ENCODE peak calls at places on chromosomes 1 and 21, in ten cellular contexts. G is NB4, L is endothelial cell of umbilical vein, A is heart left ventricle, Y is ovary, U is esophagus squamous epithelium, V is GM12891, J is body of pancreas, H is transverse colon, O is stomach. B is an unnamed sample.

GRCh38 chr1:11753555-11754208 is 8.3 kb upstream of the C1orf167 start:
- DNase-seq in G (no peak), L (no peak), A (no peak), Y (no peak), U (no peak), V (no peak), J (no peak), H (no peak), O (no peak), B (no peak)

GRCh38 chr1:156090822-156091188 is 8.5 kb upstream of the MEX3A start:
- DNase-seq in G (peak), L (peak), A (peak), Y (peak), U (no peak), V (peak), J (peak), H (peak), O (peak), B (peak)

GRCh38 chr21:37208056-37208705 is 59.0 kb downstream of the VPS26C start:
- DNase-seq in G (peak), L (no peak), A (peak), Y (no peak), U (no peak), V (no peak), J (peak), H (peak), O (peak), B (peak)

GRCh38 chr21:29187939-29188338 is 57.5 kb downstream of the MAP3K7CL start:
- DNase-seq in G (no peak), L (peak), A (no peak), Y (no peak), U (no peak), V (no peak), J (peak), H (no peak), O (no peak), B (no peak)

GRCh38 chr21:34857122-34857713 is 188.4 kb downstream of the CLIC6 start:
- DNase-seq in G (no peak), L (peak), A (no peak), Y (no peak), U (no peak), V (no peak), J (no peak), H (no peak), O (no peak), B (no peak)

GRCh38 chr1:24745711-24746582 is 700 bp downstream of the CLIC4 start:
- DNase-seq in G (peak), L (peak), A (peak), Y (peak), U (no peak), V (no peak), J (peak), H (peak), O (peak), B (no peak)

GRCh38 chr1:196628838-196629237 is 20.6 kb upstream of the KCNT2 start:
- DNase-seq in G (no peak), L (no peak), A (no peak), Y (no peak), U (no peak), V (no peak), J (no peak), H (no peak), O (no peak), B (no peak)

GRCh38 chr1:9186082-9186859 is 48.3 kb upstream of the H6PD start:
- DNase-seq in G (no peak), L (no peak), A (no peak), Y (no peak), U (no peak), V (no peak), J (no peak), H (no peak), O (no peak), B (no peak)

GRCh38 chr21:28283652-28284490 is 708.8 kb downstream of the LTN1 start:
- DNase-seq in G (no peak), L (peak), A (no peak), Y (no peak), U (no peak), V (no peak), J (peak), H (no peak), O (no peak), B (no peak)

GRCh38 chr1:86696522-86696921 is 7.9 kb upstream of the SH3GLB1 start:
- DNase-seq in G (no peak), L (peak), A (no peak), Y (no peak), U (no peak), V (no peak), J (no peak), H (no peak), O (no peak), B (no peak)

GRCh38 chr1:171258429-171258828 is 10.1 kb downstream of the FMO1 start:
- DNase-seq in G (no peak), L (no peak), A (no peak), Y (no peak), U (no peak), V (no peak), J (no peak), H (no peak), O (no peak), B (no peak)

GRCh38 chr1:166819982-166820381 is 19.3 kb upstream of the POGK start:
- DNase-seq in G (no peak), L (no peak), A (no peak), Y (no peak), U (no peak), V (no peak), J (no peak), H (no peak), O (no peak), B (no peak)

GRCh38 chr1:50724626-50725286 is 235.3 kb downstream of the FAF1 start:
- DNase-seq in G (peak), L (peak), A (no peak), Y (no peak), U (no peak), V (peak), J (no peak), H (no peak), O (no peak), B (no peak)

GRCh38 chr1:1068374-1069060 is 5.6 kb downstream of the RNF223 start:
- DNase-seq in G (no peak), L (no peak), A (no peak), Y (no peak), U (no peak), V (peak), J (peak), H (peak), O (peak), B (peak)

GRCh38 chr1:53450225-53450624 is 9.0 kb upstream of the DMRTB1 start:
- DNase-seq in G (peak), L (no peak), A (no peak), Y (no peak), U (no peak), V (no peak), J (no peak), H (no peak), O (no peak), B (no peak)

GRCh38 chr1:57674803-57675202 is 250.9 kb upstream of the DAB1 start:
- DNase-seq in G (peak), L (no peak), A (no peak), Y (no peak), U (no peak), V (no peak), J (no peak), H (no peak), O (no peak), B (no peak)

GRCh38 chr1:235027076-235027861 is 101.4 kb downstream of the TOMM20 start:
- DNase-seq in G (no peak), L (no peak), A (no peak), Y (no peak), U (no peak), V (no peak), J (no peak), H (no peak), O (peak), B (no peak)

GRCh38 chr1:18055181-18055580 is 52.4 kb upstream of the IGSF21 start:
- DNase-seq in G (no peak), L (no peak), A (no peak), Y (no peak), U (no peak), V (no peak), J (no peak), H (no peak), O (no peak), B (no peak)

GRCh38 chr1:91872560-91873081 is 13.3 kb downstream of the TGFBR3 start:
- DNase-seq in G (peak), L (no peak), A (no peak), Y (no peak), U (no peak), V (no peak), J (no peak), H (no peak), O (no peak), B (no peak)

GRCh38 chr1:223243441-223244050 is 100.5 kb upstream of the TLR5 start:
- DNase-seq in G (no peak), L (no peak), A (no peak), Y (no peak), U (no peak), V (no peak), J (no peak), H (no peak), O (no peak), B (no peak)

GRCh38 chr1:33657833-33658232 is 185.4 kb downstream of the ZSCAN20 start:
- DNase-seq in G (no peak), L (no peak), A (no peak), Y (no peak), U (no peak), V (no peak), J (no peak), H (no peak), O (no peak), B (no peak)
- TF ChIP-seq POLR2A in G (no peak), L (no peak), A (no peak), Y (no peak), U (no peak), V (no peak), J (no peak), H (no peak), O (no peak), B (no peak)

DNA sequence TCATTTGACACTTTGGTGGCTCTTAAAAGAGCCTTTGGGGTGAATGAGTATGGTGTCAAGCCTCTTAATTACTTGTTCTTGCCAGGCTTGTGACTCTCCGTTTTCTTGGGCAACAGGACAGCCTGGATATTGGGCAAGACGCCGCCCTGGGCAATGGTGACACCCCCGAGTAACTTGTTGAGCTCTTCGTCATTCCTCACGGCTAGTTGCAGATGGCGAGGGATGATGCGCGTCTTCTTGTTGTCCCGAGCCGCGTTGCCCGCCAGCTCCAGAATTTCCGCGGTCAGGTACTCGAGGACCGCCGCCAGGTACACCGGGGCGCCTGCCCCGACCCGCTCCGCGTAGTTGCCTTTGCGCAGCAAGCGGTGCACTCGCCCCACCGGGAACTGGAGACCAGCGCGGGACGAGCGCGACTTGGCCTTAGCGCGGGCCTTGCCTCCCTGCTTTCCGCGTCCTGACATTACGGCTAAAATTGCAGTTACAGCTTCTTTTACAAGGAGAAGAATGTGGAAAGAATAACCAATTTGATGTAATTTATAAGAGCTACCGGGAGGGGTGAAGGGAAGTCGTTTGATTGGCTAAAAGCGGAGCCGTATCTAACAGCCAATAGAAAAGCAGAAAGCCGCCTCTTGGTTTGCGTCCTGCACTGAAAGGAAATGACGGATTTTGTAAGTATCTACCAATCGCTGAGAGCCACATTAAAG is 11.8 kb upstream of the BOLA1 start:
- DNase-seq in G (peak), L (peak), A (peak), Y (peak), U (peak), V (peak), J (peak), H (peak), O (peak), B (peak)
- TF ChIP-seq POLR2A in G (peak), L (no peak), A (peak), Y (peak), U (peak), V (peak), J (peak), H (peak), O (no peak), B (peak)

GRCh38 chr1:248361111-248361715 is at the start of gene OR2T4:
- DNase-seq in G (no peak), L (no peak), A (no peak), Y (no peak), U (no peak), V (no peak), J (no peak), H (no peak), O (no peak), B (no peak)

GRCh38 chr1:248359415-248359814 is 2.0 kb upstream of the OR2T4 start:
- DNase-seq in G (no peak), L (no peak), A (no peak), Y (no peak), U (no peak), V (no peak), J (no peak), H (no peak), O (no peak), B (no peak)
- TF ChIP-seq POLR2A in G (no peak), L (no peak), A (no peak), Y (no peak), U (no peak), V (no peak), J (no peak), H (no peak), O (no peak), B (no peak)

GRCh38 chr1:43946244-43947060 is at the start of gene IPO13:
- DNase-seq in G (peak), L (peak), A (peak), Y (peak), U (peak), V (peak), J (peak), H (peak), O (peak), B (peak)
- TF ChIP-seq POLR2A in G (peak), L (peak), A (no peak), Y (peak), U (peak), V (peak), J (peak), H (peak), O (no peak), B (peak)

GRCh38 chr21:38733973-38734546 is 71.7 kb upstream of the ETS2 start:
- DNase-seq in G (peak), L (peak), A (peak), Y (peak), U (peak), V (peak), J (peak), H (peak), O (peak), B (peak)
- TF ChIP-seq POLR2A in G (no peak), L (no peak), A (no peak), Y (no peak), U (no peak), V (no peak), J (no peak), H (no peak), O (no peak), B (no peak)

DNA sequence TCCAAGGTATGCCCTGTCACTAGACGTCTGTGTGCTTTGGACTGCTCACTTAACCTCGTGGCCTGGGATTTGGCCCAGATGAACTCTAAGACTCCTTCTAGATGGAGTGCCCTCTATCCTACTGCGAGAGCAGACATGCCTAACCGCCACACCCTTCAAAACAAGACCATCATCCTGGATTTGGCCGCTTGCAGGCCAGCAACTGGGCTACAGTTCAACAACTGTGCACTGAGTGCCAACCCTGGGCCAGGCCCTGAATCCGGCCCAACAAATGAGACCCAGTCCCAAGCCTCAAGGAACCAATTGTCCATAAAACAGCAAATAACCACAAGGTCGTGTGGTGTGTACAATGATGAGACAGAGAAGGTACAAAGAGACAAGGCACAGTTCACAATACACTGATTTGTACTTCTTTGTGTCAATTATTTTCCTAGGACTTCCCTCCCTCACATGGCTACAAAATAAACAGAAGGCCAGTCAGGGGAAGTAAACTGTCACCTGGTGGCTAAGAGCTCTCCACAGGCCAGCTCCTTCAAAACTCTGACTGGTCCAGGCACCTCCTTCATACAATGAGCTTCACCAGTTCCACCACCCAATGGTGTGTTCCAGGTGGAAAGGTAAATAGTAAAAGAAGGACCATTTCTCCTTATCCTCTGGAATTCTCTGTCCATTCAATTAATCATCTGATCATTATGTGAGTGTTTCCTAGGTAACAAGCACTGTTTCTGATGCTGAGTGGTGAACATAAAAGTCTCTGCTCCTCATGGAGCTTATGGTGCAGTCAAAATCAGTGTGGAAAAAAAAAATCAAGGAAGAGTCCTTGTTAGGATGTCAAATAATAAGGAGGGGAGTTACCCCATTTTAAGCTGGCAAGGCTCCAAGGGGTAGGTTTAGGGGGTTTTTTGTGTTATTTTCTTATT is 60.4 kb downstream of the CAPZB start:
- DNase-seq in G (no peak), L (no peak), A (no peak), Y (no peak), U (no peak), V (no peak), J (no peak), H (no peak), O (no peak), B (no peak)
- TF ChIP-seq POLR2A in G (no peak), L (no peak), A (no peak), Y (no peak), U (no peak), V (no peak), J (no peak), H (no peak), O (no peak), B (no peak)